ENCODE peak calls at places on chromosomes 6 and 20, in six cellular contexts. E is transverse colon, B is cardiac fibroblast, M is astrocyte of the cerebellum, O is foreskin fibroblast, G is GM06990. N is an unnamed sample.

GRCh38 chr6:143169440-143169839 is 108.8 kb downstream of the AIG1 start:
- DNase-seq in E (no peak), B (no peak), M (no peak), O (no peak), G (no peak), N (no peak)

GRCh38 chr6:1950631-1951030 is 294.8 kb downstream of the GMDS start:
- DNase-seq in E (no peak), B (no peak), M (no peak), O (no peak), G (no peak), N (no peak)

GRCh38 chr6:116036075-116036773 is 24.5 kb downstream of the FRK start:
- DNase-seq in E (no peak), B (no peak), M (no peak), O (no peak), G (no peak), N (no peak)

GRCh38 chr6:79396625-79397024 is 140.6 kb downstream of the LCA5 start:
- DNase-seq in E (no peak), B (no peak), M (no peak), O (no peak), G (no peak), N (no peak)

GRCh38 chr6:61203966-61204496 is 1082.0 kb downstream of the KHDRBS2 start:
- DNase-seq in E (no peak), B (no peak), M (no peak), O (no peak), G (no peak), N (no peak)

GRCh38 chr6:56914791-56915658 is 39.9 kb upstream of the BEND6 start:
- DNase-seq in E (no peak), B (no peak), M (no peak), O (peak), G (no peak), N (no peak)

GRCh38 chr6:99458319-99458718 is 33.2 kb upstream of the PNISR start:
- DNase-seq in E (no peak), B (peak), M (no peak), O (peak), G (no peak), N (no peak)

GRCh38 chr20:24871429-24872213 is 77.4 kb upstream of the CST7 start:
- DNase-seq in E (no peak), B (no peak), M (no peak), O (no peak), G (no peak), N (no peak)

GRCh38 chr20:44092551-44093248 is 94.3 kb downstream of the JPH2 start:
- DNase-seq in E (no peak), B (peak), M (peak), O (peak), G (no peak), N (no peak)

GRCh38 chr6:46042355-46042999 is 26.8 kb upstream of the CLIC5 start:
- DNase-seq in E (peak), B (peak), M (no peak), O (peak), G (peak), N (no peak)

GRCh38 chr6:1418471-1419191 is 29.3 kb downstream of the FOXF2 start:
- DNase-seq in E (no peak), B (no peak), M (no peak), O (peak), G (no peak), N (no peak)

GRCh38 chr6:158552055-158552795 is 7.7 kb upstream of the TMEM181 start:
- DNase-seq in E (no peak), B (no peak), M (no peak), O (no peak), G (no peak), N (no peak)

GRCh38 chr6:146017672-146018071 is 11.2 kb upstream of the GRM1 start:
- DNase-seq in E (no peak), B (no peak), M (no peak), O (peak), G (no peak), N (no peak)

GRCh38 chr6:72963946-72964345 is 261.4 kb downstream of the KHDC1L start:
- DNase-seq in E (no peak), B (peak), M (peak), O (no peak), G (no peak), N (no peak)

GRCh38 chr20:11034025-11034424 is 360.2 kb upstream of the JAG1 start:
- DNase-seq in E (no peak), B (no peak), M (no peak), O (no peak), G (no peak), N (no peak)
- H3K4me3 ChIP-seq in E (no peak), B (no peak), M (no peak), O (no peak), G (no peak), N (no peak)

GRCh38 chr6:169949501-169950097 is 198.2 kb downstream of the ERMARD start:
- DNase-seq in E (no peak), B (no peak), M (no peak), O (no peak), G (no peak), N (no peak)

GRCh38 chr6:169954977-169955376 is 203.6 kb downstream of the ERMARD start:
- DNase-seq in E (no peak), B (no peak), M (no peak), O (no peak), G (no peak), N (no peak)

GRCh38 chr6:169955796-169956493 is 204.5 kb downstream of the ERMARD start:
- DNase-seq in E (no peak), B (no peak), M (no peak), O (no peak), G (no peak), N (no peak)

GRCh38 chr6:169953686-169954085 is 202.3 kb downstream of the ERMARD start:
- DNase-seq in E (no peak), B (no peak), M (no peak), O (no peak), G (no peak), N (no peak)

GRCh38 chr6:169950558-169950957 is 199.1 kb downstream of the ERMARD start:
- DNase-seq in E (no peak), B (no peak), M (no peak), O (no peak), G (no peak), N (no peak)
- TF ChIP-seq CTCF in E (peak), B (no peak), M (peak), O (no peak), G (peak), N (peak)

GRCh38 chr6:149925253-149925973 is 2.5 kb upstream of the RAET1G start:
- DNase-seq in E (peak), B (peak), M (no peak), O (peak), G (no peak), N (no peak)
- H3K4me3 ChIP-seq in E (peak), B (peak), M (peak), O (peak), G (no peak), N (peak)

DNA sequence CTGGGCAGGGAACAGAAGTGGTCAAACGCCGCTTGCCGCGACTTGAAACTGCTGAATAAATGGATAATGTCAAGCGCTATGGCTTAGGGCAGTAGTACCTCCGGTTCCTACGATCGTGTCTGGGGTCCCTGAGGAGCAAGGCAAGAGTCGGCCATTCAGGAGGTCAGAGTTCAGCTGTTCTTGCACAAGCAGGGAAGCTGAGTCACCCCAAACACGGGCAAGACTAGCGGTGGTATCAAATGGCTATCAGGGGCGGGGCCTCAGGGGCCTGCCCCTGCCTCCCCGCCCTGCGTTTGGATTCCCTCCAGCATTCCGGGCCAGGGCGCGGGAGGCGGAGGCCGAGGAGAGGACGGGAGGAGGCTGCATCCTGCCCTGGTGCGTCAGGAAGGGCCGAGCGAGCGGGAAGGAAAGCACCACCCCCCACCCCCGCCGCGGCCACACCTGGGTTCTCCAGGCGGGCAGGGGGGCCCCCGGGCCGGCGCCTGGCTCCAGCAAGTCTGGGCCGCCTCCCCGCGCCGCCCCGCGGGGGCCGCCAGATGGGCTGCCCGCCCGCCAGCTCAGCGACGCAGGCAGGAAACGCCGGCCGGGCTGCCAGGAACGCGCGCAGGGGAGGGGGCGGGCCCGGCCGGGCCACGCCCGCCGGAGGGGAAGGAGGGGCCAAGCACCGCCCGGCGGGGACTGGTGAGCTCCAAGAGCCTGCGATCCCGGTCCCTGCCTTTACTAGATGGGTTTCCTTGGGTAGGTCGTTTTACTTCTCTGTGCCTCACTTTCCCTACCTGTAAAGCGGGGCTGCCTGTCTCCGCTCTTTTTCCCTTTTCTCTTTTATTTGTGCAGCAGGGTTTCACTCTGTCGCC is 32.2 kb upstream of the ID1 start:
- DNase-seq in E (peak), B (peak), M (peak), O (peak), G (peak), N (no peak)
- TF ChIP-seq CTCF in E (no peak), B (no peak), M (no peak), O (no peak), G (no peak), N (no peak)

GRCh38 chr6:161037873-161038228 is 46.3 kb downstream of the MAP3K4 start:
- DNase-seq in E (no peak), B (no peak), M (no peak), O (no peak), G (no peak), N (no peak)

GRCh38 chr6:161044335-161044734 is 52.8 kb downstream of the MAP3K4 start:
- DNase-seq in E (no peak), B (peak), M (no peak), O (no peak), G (no peak), N (no peak)

GRCh38 chr6:161035981-161036263 is 44.4 kb downstream of the MAP3K4 start:
- DNase-seq in E (no peak), B (no peak), M (no peak), O (no peak), G (no peak), N (no peak)

GRCh38 chr6:161038229-161039003 is 46.8 kb downstream of the MAP3K4 start:
- DNase-seq in E (peak), B (peak), M (peak), O (peak), G (peak), N (peak)

GRCh38 chr6:161041274-161041673 is 49.7 kb downstream of the MAP3K4 start:
- DNase-seq in E (no peak), B (no peak), M (no peak), O (no peak), G (no peak), N (no peak)
- H3K4me3 ChIP-seq in E (no peak), B (no peak), M (no peak), O (no peak), G (no peak), N (no peak)

GRCh38 chr6:169101981-169102380 is 151.7 kb downstream of the THBS2 start:
- DNase-seq in E (no peak), B (peak), M (no peak), O (peak), G (no peak), N (no peak)
- TF ChIP-seq CTCF in E (no peak), B (no peak), M (no peak), O (no peak), G (no peak), N (no peak)

DNA sequence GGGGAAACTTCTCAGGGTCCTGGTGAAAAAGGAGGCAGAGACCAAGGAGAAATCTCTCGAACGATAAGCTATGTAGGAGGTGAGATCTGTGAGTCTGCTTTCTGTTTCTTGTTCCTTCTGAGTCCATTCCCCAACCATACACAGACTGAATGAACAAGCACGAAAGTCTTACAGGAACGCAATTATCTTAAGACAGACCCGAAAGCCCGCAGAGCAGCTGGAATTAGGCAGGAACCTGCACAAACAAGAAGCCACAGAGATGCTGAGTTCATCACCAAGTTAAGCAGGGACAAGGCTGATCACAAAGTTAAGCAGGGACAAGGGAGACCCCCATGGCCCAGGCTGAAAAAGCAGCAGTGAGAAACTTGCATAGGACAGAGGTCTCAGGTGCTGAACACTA is 21.4 kb upstream of the NELFCD start:
- DNase-seq in E (no peak), B (no peak), M (no peak), O (no peak), G (no peak), N (no peak)
- H3K4me3 ChIP-seq in E (no peak), B (no peak), M (no peak), O (no peak), G (no peak), N (no peak)

GRCh38 chr6:42702200-42702599 is 20.2 kb downstream of the PRPH2 start:
- DNase-seq in E (no peak), B (peak), M (no peak), O (peak), G (no peak), N (no peak)
- TF ChIP-seq CTCF in E (no peak), B (no peak), M (no peak), O (no peak), G (no peak), N (no peak)

GRCh38 chr6:111844921-111845320 is 28.3 kb downstream of the FYN start:
- DNase-seq in E (no peak), B (no peak), M (no peak), O (no peak), G (peak), N (no peak)
- H3K4me3 ChIP-seq in E (no peak), B (no peak), M (no peak), O (no peak), G (no peak), N (no peak)